ENCODE peak calls at places on chromosomes 4 and X, in ten cellular contexts. P is HFF-Myc, S is progenitor cell of endocrine pancreas, I is heart right ventricle, U is Peyer's patch, K is A549, B is mucosa of descending colon, G is PC-3, N is psoas muscle, C is H9. W is an unnamed sample.
A peak's percentile ranks its signal among the peaks of the same experiment; 100 is the strongest.

GRCh38 chr4:4880492-4880891 is 21.0 kb downstream of the MSX1 start:
- DNase-seq in P (no peak), S (no peak), I (no peak), U (no peak), K (no peak), B (no peak), G (peak; percentile 29), N (no peak), C (no peak), W (no peak)

GRCh38 chr4:101086801-101087586 is 260.3 kb downstream of the PPP3CA start:
- DNase-seq in P (no peak), S (no peak), I (no peak), U (no peak), K (peak; percentile 22), B (no peak), G (peak; percentile 18), N (no peak), C (peak; percentile 67), W (peak; percentile 11)

GRCh38 chrX:39605183-39605582 is 492.6 kb downstream of the BCOR start:
- DNase-seq in P (no peak), S (no peak), I (no peak), U (no peak), K (no peak), B (no peak), G (no peak), N (no peak), C (no peak), W (no peak)

GRCh38 chr4:118221193-118221800 is 131.5 kb downstream of the PRSS12 start:
- DNase-seq in P (peak; percentile 3), S (no peak), I (no peak), U (no peak), K (no peak), B (no peak), G (no peak), N (no peak), C (no peak), W (no peak)

GRCh38 chr4:48633657-48634056 is 143.6 kb downstream of the ZAR1 start:
- DNase-seq in P (no peak), S (no peak), I (no peak), U (no peak), K (no peak), B (no peak), G (no peak), N (no peak), C (no peak), W (no peak)

GRCh38 chr4:38804654-38805295 is at the start of gene TLR1:
- DNase-seq in P (peak; percentile 46), S (no peak), I (no peak), U (no peak), K (peak; percentile 56), B (peak; percentile 27), G (peak; percentile 65), N (no peak), C (no peak), W (no peak)

GRCh38 chr4:154836513-154836912 is 55.4 kb downstream of the RBM46 start:
- DNase-seq in P (no peak), S (no peak), I (no peak), U (no peak), K (no peak), B (no peak), G (no peak), N (no peak), C (no peak), W (no peak)

GRCh38 chr4:17565846-17566245 is 11.2 kb upstream of the LAP3 start:
- DNase-seq in P (no peak), S (no peak), I (no peak), U (no peak), K (no peak), B (no peak), G (no peak), N (no peak), C (no peak), W (no peak)

GRCh38 chr4:92050875-92051274 is 252.9 kb upstream of the GRID2 start:
- DNase-seq in P (no peak), S (no peak), I (no peak), U (no peak), K (no peak), B (no peak), G (peak; percentile 1), N (no peak), C (no peak), W (no peak)

GRCh38 chr4:92045718-92046117 is 258.0 kb upstream of the GRID2 start:
- DNase-seq in P (no peak), S (no peak), I (no peak), U (no peak), K (no peak), B (no peak), G (no peak), N (no peak), C (no peak), W (no peak)

DNA sequence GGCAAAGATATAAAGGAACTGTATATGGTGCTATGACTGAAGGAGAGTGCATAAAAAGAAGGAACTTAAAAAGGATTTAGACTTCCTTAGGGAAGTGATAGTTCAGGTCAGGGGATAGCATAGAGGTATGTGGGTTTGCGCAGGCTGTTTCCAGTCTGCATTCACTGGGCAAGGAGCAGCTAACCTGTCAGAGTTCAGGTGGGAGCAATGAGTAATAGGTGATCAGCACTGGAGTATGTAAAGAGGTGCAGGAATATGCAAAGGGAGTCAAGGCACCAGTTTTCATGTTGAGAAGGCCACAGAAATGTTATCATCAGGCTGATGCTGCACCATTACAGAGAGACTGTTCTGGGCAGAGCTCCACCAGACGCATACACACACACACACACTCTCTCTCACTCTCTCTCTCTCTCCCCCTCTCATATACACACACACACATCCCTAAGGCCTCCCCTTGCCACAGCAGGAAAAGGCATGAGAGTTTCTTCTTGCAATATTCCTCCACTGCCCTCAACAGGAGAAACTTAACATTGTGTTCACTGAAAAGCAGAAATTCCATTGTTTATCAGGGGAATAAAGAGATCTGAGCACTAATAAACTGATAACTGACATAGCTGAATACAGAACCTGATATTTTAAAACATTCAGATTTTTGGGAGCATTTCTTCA is 256.4 kb upstream of the GRID2 start:
- DNase-seq in P (no peak), S (no peak), I (no peak), U (no peak), K (peak; percentile 0), B (no peak), G (peak; percentile 38), N (no peak), C (no peak), W (no peak)
- TF ChIP-seq CTCF in P (no peak), S (peak; percentile 44), I (peak; percentile 17), U (no peak), K (no peak), B (no peak), G (peak; percentile 43), N (no peak), C (peak; percentile 38), W (no peak)

GRCh38 chr4:95694411-95694810 is 145.5 kb upstream of the PDHA2 start:
- DNase-seq in P (no peak), S (no peak), I (no peak), U (no peak), K (no peak), B (no peak), G (no peak), N (no peak), C (no peak), W (no peak)

GRCh38 chr4:95693594-95693993 is 144.8 kb upstream of the UNC5C start:
- DNase-seq in P (no peak), S (no peak), I (no peak), U (no peak), K (peak; percentile 24), B (no peak), G (peak; percentile 58), N (no peak), C (peak; percentile 29), W (no peak)
- TF ChIP-seq CTCF in P (no peak), S (no peak), I (no peak), U (no peak), K (no peak), B (no peak), G (peak; percentile 63), N (no peak), C (peak; percentile 66), W (no peak)

GRCh38 chr4:71540749-71541269 is 202.0 kb downstream of the SLC4A4 start:
- DNase-seq in P (no peak), S (no peak), I (no peak), U (no peak), K (no peak), B (no peak), G (peak; percentile 22), N (no peak), C (no peak), W (no peak)
- TF ChIP-seq CTCF in P (no peak), S (no peak), I (no peak), U (no peak), K (no peak), B (no peak), G (peak; percentile 53), N (no peak), C (peak; percentile 38), W (no peak)

GRCh38 chr4:108683479-108683878 is 33.1 kb downstream of the OSTC start:
- DNase-seq in P (no peak), S (no peak), I (no peak), U (no peak), K (peak; percentile 27), B (peak; percentile 9), G (peak; percentile 49), N (no peak), C (no peak), W (no peak)
- TF ChIP-seq CTCF in P (peak; percentile 30), S (peak; percentile 26), I (peak; percentile 21), U (no peak), K (peak; percentile 44), B (no peak), G (peak; percentile 59), N (peak; percentile 34), C (peak; percentile 64), W (no peak)

GRCh38 chr4:86523333-86523732 is 70.8 kb upstream of the PTPN13 start:
- DNase-seq in P (no peak), S (no peak), I (no peak), U (no peak), K (no peak), B (no peak), G (no peak), N (no peak), C (no peak), W (no peak)

GRCh38 chr4:86521373-86521969 is 72.6 kb upstream of the PTPN13 start:
- DNase-seq in P (no peak), S (no peak), I (no peak), U (no peak), K (no peak), B (no peak), G (peak; percentile 42), N (no peak), C (no peak), W (no peak)

DNA sequence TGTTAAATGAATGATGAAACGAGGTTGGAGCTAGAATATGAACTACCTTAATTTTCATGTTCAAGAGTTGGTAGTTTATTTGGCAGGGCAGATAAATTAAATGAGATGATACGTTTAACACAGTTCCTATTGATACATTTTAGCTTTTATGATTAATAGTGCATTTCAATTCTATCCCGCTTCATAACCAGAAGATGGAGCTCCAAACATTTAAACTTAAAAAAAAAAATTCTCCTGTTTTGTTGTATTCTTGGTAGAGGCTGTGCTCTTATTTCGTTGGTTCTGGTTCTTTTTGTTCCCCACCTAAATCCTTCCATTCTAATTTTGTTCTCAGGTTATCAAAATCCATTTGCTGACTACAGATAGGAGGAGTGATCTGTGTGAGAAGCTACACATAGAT is 71.8 kb upstream of the PTPN13 start:
- DNase-seq in P (no peak), S (no peak), I (no peak), U (no peak), K (no peak), B (no peak), G (peak; percentile 37), N (no peak), C (no peak), W (no peak)
- TF ChIP-seq CTCF in P (no peak), S (no peak), I (peak; percentile 17), U (no peak), K (no peak), B (no peak), G (peak; percentile 63), N (no peak), C (no peak), W (no peak)

W was measured in endothelial cell.